ENCODE peak calls at places on chromosomes 2 and 18, in six cellular contexts. X is AG10803, F is MM.1S, T is AG09309, Z is neural progenitor cell, V is choroid plexus epithelial cell. P is an unnamed sample.
A peak's percentile ranks its signal among the peaks of the same experiment; 100 is the strongest.

GRCh38 chr2:51028829-51029228 is 3.1 kb downstream of the NRXN1 start:
- DNase-seq in X (no peak), F (no peak), Z (no peak), T (no peak), V (peak; percentile 17), P (no peak)

GRCh38 chr2:86552889-86553288 is 10.4 kb downstream of the CHMP3 start:
- DNase-seq in X (no peak), V (no peak), F (no peak), T (no peak), Z (no peak), P (no peak)

GRCh38 chr18:57846258-57846657 is 43.1 kb upstream of the ATP8B1 start:
- DNase-seq in F (no peak), V (peak; percentile 77), X (peak; percentile 37), T (peak; percentile 33), Z (no peak), P (peak; percentile 93)

GRCh38 chr2:141899740-141900139 is 231.1 kb downstream of the LRP1B start:
- DNase-seq in V (peak; percentile 19), X (no peak), F (no peak), T (no peak), Z (no peak), P (no peak)

GRCh38 chr2:36731941-36732700 is 35.6 kb downstream of the VIT start:
- DNase-seq in X (peak; percentile 90), V (peak; percentile 69), F (no peak), Z (no peak), T (peak; percentile 52), P (peak; percentile 88)

GRCh38 chr2:84796798-84797197 is 84.1 kb downstream of the TRABD2A start:
- DNase-seq in V (no peak), T (no peak), X (no peak), F (no peak), Z (no peak), P (no peak)

GRCh38 chr2:199219551-199219950 is 238.2 kb downstream of the SATB2 start:
- DNase-seq in F (no peak), Z (no peak), V (no peak), X (no peak), T (no peak), P (no peak)

GRCh38 chr2:133004623-133005022 is 334.6 kb upstream of the LYPD1 start:
- DNase-seq in T (no peak), X (no peak), F (no peak), V (no peak), Z (no peak), P (no peak)

GRCh38 chr2:56121995-56122394 is 61.8 kb upstream of the CCDC85A start:
- DNase-seq in X (no peak), T (no peak), Z (no peak), V (no peak), F (no peak), P (no peak)

GRCh38 chr2:103005386-103005785 is 243.6 kb downstream of the TMEM182 start:
- DNase-seq in V (no peak), X (no peak), Z (no peak), F (peak; percentile 83), T (no peak), P (no peak)

GRCh38 chr2:95220449-95220848 is 13.1 kb downstream of the ZNF892 start:
- DNase-seq in X (no peak), Z (no peak), T (no peak), F (no peak), V (no peak), P (no peak)

GRCh38 chr18:39761273-39761672 is 2193.8 kb upstream of the PIK3C3 start:
- DNase-seq in F (no peak), T (no peak), V (no peak), Z (no peak), X (no peak), P (no peak)

GRCh38 chr2:77522883-77523282 is 707 bp upstream of the LRRTM4 start:
- DNase-seq in F (no peak), Z (no peak), V (no peak), X (no peak), T (no peak), P (no peak)
- H3K4me3 ChIP-seq in F (no peak overlapping the region), Z (peak overlapping the region; percentile 36), V (no peak overlapping the region), X (no peak overlapping the region), T (no peak overlapping the region), P (no peak overlapping the region)

DNA sequence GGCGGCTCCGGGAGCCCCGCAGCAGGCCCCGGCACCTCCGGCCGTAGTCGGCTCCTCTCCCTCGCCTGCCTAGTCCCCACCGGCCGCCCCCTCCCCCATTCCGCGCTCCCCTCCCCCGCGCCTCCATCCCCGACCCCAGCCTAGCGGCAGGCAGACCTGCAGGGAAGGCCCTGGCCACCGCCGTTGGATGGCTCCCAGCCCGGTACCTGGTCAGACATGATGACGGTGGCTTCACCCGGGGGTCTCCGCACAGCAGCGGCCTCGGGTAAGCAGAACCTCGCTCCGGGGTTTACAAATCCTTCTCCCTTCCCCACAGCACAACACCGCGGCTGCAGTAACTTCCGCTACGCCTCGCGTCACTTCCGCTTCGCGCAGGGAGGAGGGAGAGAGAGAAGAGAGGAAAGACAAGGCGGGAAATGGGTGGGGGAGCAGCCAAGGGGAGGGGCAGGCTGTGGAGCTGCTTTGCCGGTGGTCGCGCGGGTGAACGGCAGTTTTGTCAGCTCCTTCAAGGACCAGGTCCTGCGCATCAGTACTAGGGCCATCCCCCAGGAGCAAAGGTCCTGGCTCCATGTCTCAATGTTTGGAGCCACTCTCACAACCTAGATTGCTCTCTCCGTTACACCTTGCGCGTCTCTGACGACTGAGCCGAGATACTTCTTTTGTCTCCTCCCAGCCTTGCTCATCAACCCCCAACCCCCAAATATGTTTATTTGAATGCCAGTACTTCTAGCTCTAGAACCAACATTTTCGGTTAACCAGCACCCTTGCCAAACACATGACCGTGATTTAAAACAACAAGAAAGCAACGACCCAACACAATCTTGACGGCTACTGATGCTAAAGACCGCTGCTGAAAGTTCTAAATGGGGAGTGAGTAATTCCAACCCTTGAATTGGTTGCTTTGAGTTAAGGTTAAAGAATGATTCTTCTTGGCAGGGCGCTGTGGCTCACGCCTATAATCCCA is at the start of gene SUMO1:
- DNase-seq in T (peak; percentile 31), F (peak; percentile 87), V (peak; percentile 83), Z (peak; percentile 95), X (peak; percentile 79), P (peak; percentile 83)
- TF ChIP-seq CTCF in T (no peak), F (no peak), V (no peak), Z (no peak), X (no peak), P (no peak)

GRCh38 chr2:175401956-175402469 is 220.5 kb upstream of the ATP5MC3 start:
- DNase-seq in X (no peak), Z (no peak), T (no peak), V (no peak), F (no peak), P (no peak)

GRCh38 chr2:175400975-175401374 is 219.5 kb upstream of the ATP5MC3 start:
- DNase-seq in X (no peak), T (no peak), F (no peak), V (no peak), Z (no peak), P (no peak)

GRCh38 chr2:175399326-175399725 is 217.8 kb upstream of the ATP5MC3 start:
- DNase-seq in Z (no peak), F (no peak), T (no peak), X (no peak), V (no peak), P (no peak)

GRCh38 chr2:175396696-175397095 is 215.2 kb upstream of the ATP5MC3 start:
- DNase-seq in F (no peak), X (no peak), V (no peak), T (no peak), Z (no peak), P (no peak)

GRCh38 chr2:175398848-175399247 is 217.3 kb upstream of the ATP5MC3 start:
- DNase-seq in T (no peak), F (no peak), X (no peak), V (no peak), Z (no peak), P (no peak)
- H3K4me3 ChIP-seq in T (no peak overlapping the region), F (no peak overlapping the region), X (no peak overlapping the region), V (no peak overlapping the region), Z (no peak overlapping the region), P (no peak overlapping the region)

DNA sequence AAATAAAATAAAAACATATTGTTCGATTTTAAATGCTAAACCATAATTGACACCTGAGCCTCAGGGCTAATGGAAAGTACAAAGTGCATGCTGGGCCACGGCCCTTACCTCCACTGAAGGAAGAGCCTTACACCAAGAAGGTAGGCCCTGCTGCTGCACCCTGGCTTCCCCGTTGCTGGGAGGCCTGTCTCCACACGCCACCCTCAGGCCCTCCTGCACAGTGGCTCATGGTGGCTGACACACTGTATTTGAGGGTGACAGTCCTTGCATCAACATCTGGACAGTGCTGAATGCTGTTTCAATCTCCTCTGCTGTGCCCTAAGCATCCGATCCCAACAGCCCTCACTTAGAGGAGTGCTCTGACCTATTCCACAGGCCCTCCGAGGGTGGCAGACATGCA is 39.3 kb upstream of the EDAR start:
- DNase-seq in Z (no peak), F (no peak), X (no peak), T (no peak), V (no peak), P (no peak)
- TF ChIP-seq CTCF in Z (no peak), F (no peak), X (no peak), T (no peak), V (no peak), P (no peak)

DNA sequence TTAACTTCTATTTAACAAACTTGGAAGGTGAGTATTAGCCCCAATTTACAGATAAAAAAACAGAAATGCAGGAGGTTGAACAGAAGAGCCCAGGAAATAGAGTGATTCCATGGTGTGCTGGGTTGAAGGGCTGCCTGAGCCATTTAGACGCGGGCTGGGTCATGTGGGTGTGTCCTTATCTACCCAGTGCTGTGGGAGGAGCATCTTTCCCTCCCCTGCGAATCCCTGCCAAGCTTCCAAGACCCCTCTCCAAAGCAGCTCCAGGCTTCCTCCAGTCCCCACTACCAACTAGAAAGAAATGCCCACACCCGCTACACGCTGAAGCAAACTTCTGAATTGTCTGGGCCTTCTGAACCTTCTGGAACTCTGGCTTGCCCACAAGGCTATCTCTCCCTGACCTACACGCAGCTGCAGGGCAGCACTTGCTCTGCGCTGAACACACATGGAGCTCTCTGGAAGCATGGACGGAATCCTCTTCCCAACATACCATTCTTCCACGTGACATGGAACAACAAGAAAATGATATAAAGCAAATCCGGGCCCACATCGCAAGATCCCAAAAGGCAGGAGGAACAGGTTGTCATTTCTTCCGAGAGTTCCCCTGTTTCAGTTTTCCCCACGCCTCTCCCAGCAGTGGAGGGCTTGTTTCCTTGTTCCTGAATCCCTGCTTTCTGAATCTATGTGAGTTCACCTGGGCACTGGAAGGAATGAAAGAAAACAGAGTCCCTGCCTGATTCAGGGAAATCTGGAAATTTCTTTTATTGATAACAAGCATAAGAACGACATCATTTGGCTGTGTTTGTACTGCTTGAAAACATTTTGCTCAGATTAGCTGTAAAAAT is 562.7 kb upstream of the ID2 start:
- DNase-seq in V (no peak), F (no peak), X (no peak), Z (no peak), T (no peak), P (no peak)
- H3K4me3 ChIP-seq in V (no peak overlapping the region), F (no peak overlapping the region), X (no peak overlapping the region), Z (no peak overlapping the region), T (no peak overlapping the region), P (no peak overlapping the region)

DNA sequence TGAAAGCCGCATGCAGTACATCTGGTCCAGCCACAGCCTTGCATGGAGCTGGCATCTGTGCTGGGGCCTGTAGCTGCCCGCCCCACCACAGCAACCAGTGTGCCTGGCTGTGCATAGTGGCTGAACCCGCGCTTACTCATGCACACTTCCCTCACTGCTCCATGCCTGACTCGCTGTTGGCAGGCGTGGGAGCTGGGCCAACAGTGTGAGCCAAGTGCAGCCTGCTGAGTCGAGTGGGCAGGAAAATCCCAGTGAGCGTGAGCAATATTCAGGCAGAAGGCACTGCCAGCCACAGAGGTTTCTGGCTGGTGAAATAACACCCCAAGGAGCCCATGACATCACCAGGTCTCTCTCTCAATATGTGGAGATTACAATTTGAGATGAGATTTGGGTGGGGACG is 1674.1 kb upstream of the TMEFF2 start:
- DNase-seq in V (no peak), F (no peak), T (no peak), Z (no peak), X (no peak), P (no peak)
- TF ChIP-seq CTCF in V (no peak), F (no peak), T (no peak), Z (no peak), X (no peak), P (no peak)

P was measured in fibroblast of the aortic adventitia.